ENCODE peak calls at places on chromosomes 2 and 18, in five cellular contexts. O is K562, G is HepG2, I is H1, C is GM12878. D is an unnamed sample.
A peak's percentile ranks its signal among the peaks of the same experiment; 100 is the strongest.

GRCh38 chr2:131063501-131064283 is 29.6 kb downstream of the FAM168B start:
- DNase-seq in O (no peak), G (no peak), I (no peak), C (no peak), D (no peak)

GRCh38 chr18:79597176-79598045 is 82.2 kb upstream of the CTDP1 start:
- DNase-seq in O (no peak), G (no peak), I (no peak), C (no peak), D (no peak)

GRCh38 chr2:73850009-73850408 is 21.2 kb downstream of the STAMBP start:
- DNase-seq in O (no peak), G (no peak), I (no peak), C (no peak), D (no peak)

GRCh38 chr2:73163522-73164367 is 38.6 kb upstream of the NOTO start:
- DNase-seq in O (peak; percentile 86), G (peak; percentile 71), I (peak; percentile 92), C (no peak), D (peak; percentile 69)

GRCh38 chr2:233449071-233449901 is 95.0 kb downstream of the DGKD start:
- DNase-seq in O (no peak), G (no peak), I (peak; percentile 85), C (no peak), D (no peak)

GRCh38 chr2:161975813-161976160 is 98.2 kb downstream of the DPP4 start:
- DNase-seq in O (no peak), G (no peak), I (no peak), C (no peak), D (no peak)

GRCh38 chr2:29010946-29011649 is 30.0 kb downstream of the TOGARAM2 start:
- DNase-seq in O (peak; percentile 13), G (no peak), I (no peak), C (no peak), D (no peak)

GRCh38 chr2:38720613-38721241 is 30.4 kb downstream of the SRSF7 start:
- DNase-seq in O (peak; percentile 55), G (no peak), I (no peak), C (peak; percentile 40), D (no peak)

GRCh38 chr2:80053522-80054338 is 250.8 kb downstream of the LRRTM1 start:
- DNase-seq in O (no peak), G (no peak), I (no peak), C (no peak), D (no peak)

GRCh38 chr18:42931501-42931900 is 184.0 kb downstream of the RIT2 start:
- DNase-seq in O (no peak), G (no peak), I (no peak), C (no peak), D (no peak)

GRCh38 chr18:35456181-35456850 is 41.4 kb downstream of the INO80C start:
- DNase-seq in O (peak; percentile 37), G (no peak), I (no peak), C (no peak), D (peak; percentile 26)

GRCh38 chr2:76953733-76954347 is 568.3 kb downstream of the LRRTM4 start:
- DNase-seq in O (peak; percentile 9), G (peak; percentile 68), I (peak; percentile 74), C (peak; percentile 17), D (no peak)

GRCh38 chr2:197452754-197453122 is 614 bp upstream of the COQ10B start:
- DNase-seq in O (no peak), G (no peak), I (no peak), C (no peak), D (no peak)

GRCh38 chr2:173034143-173034542 is 41.5 kb upstream of the MAP3K20 start:
- DNase-seq in O (no peak), G (no peak), I (no peak), C (no peak), D (no peak)

GRCh38 chr2:83782122-83782521 is 677.0 kb downstream of the SUCLG1 start:
- DNase-seq in O (no peak), G (no peak), I (no peak), C (no peak), D (no peak)

GRCh38 chr2:198757069-198757468 is 700.7 kb downstream of the SATB2 start:
- DNase-seq in O (no peak), G (no peak), I (no peak), C (no peak), D (no peak)

GRCh38 chr2:168518555-168519066 is 62.5 kb downstream of the CERS6 start:
- DNase-seq in O (peak; percentile 18), G (no peak), I (peak; percentile 47), C (no peak), D (no peak)

GRCh38 chr2:215826376-215826775 is 187.0 kb downstream of the MREG start:
- DNase-seq in O (no peak), G (no peak), I (no peak), C (no peak), D (no peak)

GRCh38 chr2:234410526-234410925 is 86.4 kb downstream of the ARL4C start:
- DNase-seq in O (no peak), G (peak; percentile 92), I (no peak), C (no peak), D (no peak)

GRCh38 chr18:58455318-58455950 is 173.5 kb downstream of the ALPK2 start:
- DNase-seq in O (no peak), G (no peak), I (no peak), C (peak; percentile 8), D (no peak)

GRCh38 chr2:147499785-147500184 is 345.0 kb upstream of the ACVR2A start:
- DNase-seq in O (no peak), G (no peak), I (no peak), C (peak; percentile 40), D (no peak)

GRCh38 chr2:97906309-97906708 is 89.4 kb downstream of the TMEM131 start:
- DNase-seq in O (no peak), G (no peak), I (no peak), C (no peak), D (no peak)

GRCh38 chr2:220504890-220505564 is 877.6 kb downstream of the SLC4A3 start:
- DNase-seq in O (no peak), G (peak; percentile 3), I (no peak), C (no peak), D (no peak)

GRCh38 chr18:33579147-33579867 is 1.3 kb downstream of the ASXL3 start:
- DNase-seq in O (no peak), G (no peak), I (no peak), C (no peak), D (no peak)
- TF ChIP-seq EZH2 in O (no peak), G (peak; percentile 94), I (peak; percentile 66), C (no peak), D (no peak)

DNA sequence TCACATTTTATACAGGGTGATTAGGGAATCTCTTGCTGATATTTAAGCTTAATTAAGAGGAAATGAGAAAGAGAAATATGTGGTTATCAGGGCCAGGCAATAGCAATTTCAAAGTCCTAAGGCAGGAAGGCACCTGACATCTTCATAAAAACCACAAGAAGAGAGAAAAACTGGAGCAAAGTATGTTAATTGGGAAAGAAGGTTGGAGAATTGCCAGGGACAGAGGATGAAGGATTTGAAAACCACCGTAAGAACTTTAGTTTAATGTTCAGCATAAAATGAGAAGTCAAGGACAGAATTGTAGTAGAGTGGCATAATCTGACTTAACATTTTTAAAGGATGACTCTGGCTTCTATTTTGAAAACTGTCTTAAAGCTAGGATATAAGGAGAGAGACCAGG is 691.8 kb upstream of the NRXN1 start:
- DNase-seq in O (no peak), G (no peak), I (no peak), C (no peak), D (no peak)
- TF ChIP-seq ATF3 in O (no peak), G (no peak), I (no peak), C (no peak), D (no peak)

GRCh38 chr2:101768480-101769077 is 71.1 kb downstream of the MAP4K4 start:
- DNase-seq in O (no peak), G (no peak), I (no peak), C (no peak), D (no peak)

GRCh38 chr2:101773137-101773536 is 75.6 kb downstream of the MAP4K4 start:
- DNase-seq in O (no peak), G (no peak), I (no peak), C (no peak), D (no peak)

GRCh38 chr2:101770672-101771071 is 73.2 kb downstream of the MAP4K4 start:
- DNase-seq in O (peak; percentile 76), G (peak; percentile 82), I (no peak), C (peak; percentile 30), D (peak; percentile 62)

GRCh38 chr2:101771911-101772321 is 74.4 kb downstream of the MAP4K4 start:
- DNase-seq in O (no peak), G (peak; percentile 97), I (no peak), C (no peak), D (no peak)

DNA sequence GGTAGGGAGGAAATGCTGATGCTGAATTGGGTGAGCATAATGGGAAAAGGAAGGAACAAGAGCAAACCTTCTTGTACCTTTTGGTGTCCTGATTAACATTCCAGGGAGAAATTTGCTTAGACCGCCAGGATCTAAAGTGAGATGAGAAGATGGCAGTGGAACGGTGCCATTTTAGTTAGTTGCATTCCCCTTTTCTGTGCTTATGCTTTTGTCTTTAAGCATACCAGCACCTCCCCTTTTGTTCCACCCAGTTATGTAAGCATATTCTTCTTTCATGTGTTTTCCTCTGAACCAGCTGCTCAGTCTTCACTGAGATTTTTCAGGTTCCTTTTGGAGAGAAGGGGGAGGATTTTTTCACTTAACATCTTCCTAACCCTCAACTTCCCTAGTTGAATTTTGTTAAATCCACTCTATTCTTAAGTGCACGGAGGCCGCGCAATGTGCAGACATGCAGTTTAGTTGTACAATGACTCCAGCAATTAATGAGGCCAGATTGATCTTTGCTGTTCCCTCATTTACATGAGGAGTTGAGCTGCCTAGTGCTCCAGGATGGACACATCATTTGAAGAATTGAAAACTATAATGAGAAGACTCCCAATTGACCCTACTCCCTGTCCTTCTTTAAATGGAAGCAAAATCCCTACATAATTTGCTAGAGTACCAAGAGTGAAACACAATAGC is 73.9 kb downstream of the MAP4K4 start:
- DNase-seq in O (no peak), G (no peak), I (no peak), C (no peak), D (no peak)
- TF ChIP-seq EZH2 in O (no peak), G (no peak), I (no peak), C (no peak), D (no peak)

DNA sequence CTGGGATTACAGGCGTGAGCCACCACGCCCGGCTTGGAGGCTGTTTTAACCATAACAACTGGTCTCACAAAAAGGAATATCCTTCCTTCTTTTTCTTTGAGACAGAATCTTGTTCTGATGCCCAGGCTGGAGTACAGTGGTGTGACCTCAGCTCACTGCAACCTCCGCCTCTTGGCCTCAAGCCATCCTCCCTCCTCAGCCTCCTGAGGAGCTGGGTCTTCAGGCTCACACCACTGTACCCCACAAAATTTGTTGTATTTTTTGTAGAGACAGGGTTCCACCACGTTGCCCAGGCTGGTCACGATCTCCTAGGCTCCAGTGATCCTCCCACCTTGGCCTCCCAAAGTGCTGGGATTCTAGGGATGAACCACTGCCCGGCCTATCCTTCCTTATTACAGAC is 21.7 kb downstream of the CTIF start:
- DNase-seq in O (no peak), G (no peak), I (no peak), C (no peak), D (no peak)
- TF ChIP-seq ATF3 in O (no peak), G (no peak), I (no peak), C (no peak), D (no peak)

DNA sequence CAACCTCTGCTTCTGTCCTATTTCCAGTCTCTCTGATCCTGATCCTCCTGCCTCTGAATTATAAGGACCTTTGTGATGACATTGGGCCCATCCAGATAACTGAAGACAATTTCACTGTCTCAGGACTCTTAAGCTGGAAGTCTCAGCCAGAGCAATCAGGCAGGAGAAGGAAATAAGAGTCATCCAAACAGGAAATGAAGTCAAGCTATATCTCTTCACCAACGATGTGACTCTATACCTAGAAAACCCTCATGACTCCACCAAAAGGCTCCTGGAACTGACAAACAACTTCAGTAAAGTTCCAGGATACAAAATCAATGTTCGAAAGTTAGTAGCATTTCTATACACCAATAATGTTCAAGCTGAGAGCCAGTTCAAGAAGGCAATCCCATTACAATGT is 29.3 kb upstream of the TWIST2 start:
- DNase-seq in O (no peak), G (no peak), I (no peak), C (no peak), D (no peak)
- TF ChIP-seq EZH2 in O (no peak), G (no peak), I (no peak), C (no peak), D (no peak)